ENCODE peak calls at places on chromosomes 1 and 21, in ten cellular contexts. D, U, V, N, S, T, O, C, H and Y are unnamed samples.

GRCh38 chr21:42019101-42019605 is 9.0 kb upstream of the ZBTB21 start:
- DNase-seq in D (no peak), U (no peak), V (no peak), N (no peak), S (no peak), T (no peak), O (no peak), C (no peak), H (no peak), Y (no peak)

GRCh38 chr21:15208787-15209186 is 144.0 kb upstream of the NRIP1 start:
- DNase-seq in D (no peak), U (no peak), V (peak; percentile 29), N (no peak), S (no peak), T (no peak), O (no peak), C (no peak), H (no peak), Y (no peak)

GRCh38 chr1:242579528-242580235 is 55.2 kb upstream of the PLD5 start:
- DNase-seq in D (no peak), U (no peak), V (no peak), N (no peak), S (no peak), T (no peak), O (no peak), C (no peak), H (no peak), Y (no peak)

GRCh38 chr1:196136396-196136795 is 471.8 kb downstream of the KCNT2 start:
- DNase-seq in D (no peak), U (no peak), V (no peak), N (no peak), S (no peak), T (no peak), O (peak; percentile 35), C (no peak), H (no peak), Y (no peak)

GRCh38 chr1:51957618-51958017 is 32.9 kb downstream of the RAB3B start:
- DNase-seq in D (no peak), U (no peak), V (no peak), N (no peak), S (peak; percentile 29), T (no peak), O (no peak), C (no peak), H (no peak), Y (no peak)

GRCh38 chr1:100631015-100631521 is 88.5 kb upstream of the VCAM1 start:
- DNase-seq in D (no peak), U (peak; percentile 95), V (peak; percentile 98), N (no peak), S (no peak), T (no peak), O (peak; percentile 99), C (peak; percentile 65), H (no peak), Y (no peak)

GRCh38 chr1:84061336-84061735 is 62.4 kb upstream of the TTLL7 start:
- DNase-seq in D (no peak), U (no peak), V (no peak), N (no peak), S (no peak), T (no peak), O (no peak), C (no peak), H (no peak), Y (no peak)

GRCh38 chr1:214289574-214290272 is 8.8 kb downstream of the SMYD2 start:
- DNase-seq in D (no peak), U (no peak), V (no peak), N (no peak), S (no peak), T (no peak), O (no peak), C (no peak), H (no peak), Y (no peak)

GRCh38 chr1:22168412-22168973 is 25.6 kb upstream of the WNT4 start:
- DNase-seq in D (no peak), U (no peak), V (no peak), N (no peak), S (no peak), T (no peak), O (no peak), C (no peak), H (no peak), Y (no peak)

GRCh38 chr1:223248787-223249175 is 105.7 kb upstream of the TLR5 start:
- DNase-seq in D (peak; percentile 60), U (no peak), V (no peak), N (no peak), S (no peak), T (no peak), O (no peak), C (no peak), H (peak; percentile 5), Y (no peak)

GRCh38 chr1:159867322-159868064 is 5.0 kb upstream of the VSIG8 start:
- DNase-seq in D (no peak), U (no peak), V (no peak), N (peak; percentile 76), S (peak; percentile 96), T (no peak), O (no peak), C (no peak), H (no peak), Y (no peak)

GRCh38 chr1:19123837-19124236 is 86.2 kb downstream of the UBR4 start:
- DNase-seq in D (peak; percentile 62), U (no peak), V (no peak), N (no peak), S (no peak), T (no peak), O (no peak), C (peak; percentile 96), H (no peak), Y (no peak)

GRCh38 chr1:178530037-178530402 is 17.1 kb downstream of the TEX35 start:
- DNase-seq in D (no peak), U (peak; percentile 86), V (peak; percentile 97), N (no peak), S (no peak), T (no peak), O (peak; percentile 82), C (no peak), H (no peak), Y (no peak)

GRCh38 chr1:44630116-44630515 is 44.2 kb downstream of the TMEM53 start:
- DNase-seq in D (no peak), U (peak; percentile 82), V (peak; percentile 85), N (no peak), S (no peak), T (no peak), O (peak; percentile 81), C (no peak), H (no peak), Y (no peak)

GRCh38 chr1:35231287-35231686 is 37.2 kb upstream of the ZMYM4 start:
- DNase-seq in D (no peak), U (no peak), V (no peak), N (no peak), S (no peak), T (no peak), O (no peak), C (no peak), H (no peak), Y (no peak)

GRCh38 chr21:18493420-18493819 is 89.8 kb upstream of the TMPRSS15 start:
- DNase-seq in D (no peak), U (no peak), V (peak; percentile 48), N (no peak), S (no peak), T (no peak), O (peak; percentile 89), C (no peak), H (no peak), Y (no peak)

GRCh38 chr1:207312604-207312920 is 8.9 kb upstream of the CD55 start:
- DNase-seq in D (no peak), U (no peak), V (no peak), N (no peak), S (no peak), T (no peak), O (no peak), C (no peak), H (no peak), Y (no peak)

GRCh38 chr1:29682171-29682917 is 446.0 kb downstream of the PTPRU start:
- DNase-seq in D (no peak), U (no peak), V (no peak), N (no peak), S (peak; percentile 60), T (no peak), O (no peak), C (no peak), H (no peak), Y (no peak)

GRCh38 chr21:46229133-46229922 is 754 bp upstream of the LSS start:
- DNase-seq in D (no peak), U (no peak), V (no peak), N (peak; percentile 59), S (peak; percentile 86), T (no peak), O (no peak), C (peak; percentile 58), H (no peak), Y (no peak)

GRCh38 chr1:226680653-226681052 is 58.4 kb downstream of the ITPKB start:
- DNase-seq in D (no peak), U (no peak), V (no peak), N (no peak), S (no peak), T (no peak), O (no peak), C (no peak), H (no peak), Y (no peak)

GRCh38 chr1:22709891-22710687 is 550 bp upstream of the EPHB2 start:
- DNase-seq in D (no peak), U (peak; percentile 64), V (peak; percentile 57), N (peak; percentile 50), S (peak; percentile 64), T (no peak), O (peak; percentile 62), C (peak; percentile 21), H (no peak), Y (peak; percentile 49)

GRCh38 chr1:21594935-21595897 is 73.9 kb downstream of the RAP1GAP start:
- DNase-seq in D (peak; percentile 68), U (peak; percentile 36), V (peak; percentile 66), N (peak; percentile 23), S (peak; percentile 55), T (no peak), O (peak; percentile 18), C (peak; percentile 25), H (no peak), Y (peak; percentile 8)

GRCh38 chr1:47323475-47324105 is 9.6 kb upstream of the STIL start:
- DNase-seq in D (no peak), U (no peak), V (no peak), N (no peak), S (peak; percentile 84), T (no peak), O (no peak), C (no peak), H (no peak), Y (no peak)

GRCh38 chr1:193952778-193953374 is 766.5 kb upstream of the B3GALT2 start:
- DNase-seq in D (no peak), U (no peak), V (no peak), N (no peak), S (no peak), T (no peak), O (no peak), C (no peak), H (no peak), Y (no peak)

GRCh38 chr1:52970149-52970548 is 43.1 kb downstream of the SCP2 start:
- DNase-seq in D (no peak), U (peak; percentile 20), V (peak; percentile 24), N (no peak), S (peak; percentile 10), T (no peak), O (peak; percentile 31), C (peak; percentile 21), H (no peak), Y (no peak)

GRCh38 chr21:33199516-33200217 is 30.1 kb upstream of the IFNAR2 start:
- DNase-seq in D (peak; percentile 90), U (peak; percentile 95), V (peak; percentile 94), N (peak; percentile 56), S (peak; percentile 90), T (no peak), O (peak; percentile 88), C (peak; percentile 92), H (peak; percentile 60), Y (peak; percentile 91)

GRCh38 chr1:145997156-145998023 is 1.0 kb upstream of the TXNIP start:
- DNase-seq in D (peak; percentile 78), U (no peak), V (no peak), N (peak; percentile 35), S (peak; percentile 71), T (no peak), O (peak; percentile 38), C (peak; percentile 37), H (peak; percentile 42), Y (peak; percentile 38)

GRCh38 chr1:155871390-155871789 is 12.0 kb downstream of the SYT11 start:
- DNase-seq in D (no peak), U (peak; percentile 31), V (peak; percentile 40), N (peak; percentile 89), S (no peak), T (no peak), O (peak; percentile 33), C (no peak), H (no peak), Y (peak; percentile 94)